ENCODE peak calls at places on chromosomes 1 and 21, in ten cellular contexts. H is mammary epithelial cell; R is CD8-positive, alpha-beta memory T cell; M is aorta; W is ovary; T is lung; S is endodermal cell; A is heart left ventricle; F is CD8-positive, alpha-beta T cell; L is cardiac muscle cell. K is an unnamed sample. For H3K4me1, the result is how much of the 10 kb centered on the place peaks cover.

GRCh38 chr1:169240449-169241242 is 127.0 kb downstream of the NME7 start:
- DNase-seq in H (peak), R (no peak), M (no peak), W (no peak), T (no peak), S (no peak), A (no peak), F (no peak), L (peak), K (peak)

GRCh38 chr1:189983156-189983555 is 494.5 kb downstream of the BRINP3 start:
- DNase-seq in H (no peak), R (no peak), M (no peak), W (no peak), T (no peak), S (no peak), A (no peak), F (no peak), L (no peak), K (no peak)

GRCh38 chr1:66402194-66402593 is 131.8 kb upstream of the SGIP1 start:
- DNase-seq in H (no peak), R (no peak), M (peak), W (peak), T (no peak), S (no peak), A (peak), F (no peak), L (peak), K (no peak)

GRCh38 chr1:38061883-38062328 is 15.3 kb upstream of the POU3F1 start:
- DNase-seq in H (no peak), R (no peak), M (no peak), W (no peak), T (no peak), S (no peak), A (no peak), F (no peak), L (no peak), K (no peak)

GRCh38 chr21:45532826-45533730 is 9.2 kb downstream of the SLC19A1 start:
- DNase-seq in H (no peak), R (peak), M (peak), W (peak), T (no peak), S (peak), A (peak), F (peak), L (no peak), K (no peak)

GRCh38 chr1:3599816-3600215 is 11.5 kb downstream of the MEGF6 start:
- DNase-seq in H (no peak), R (no peak), M (no peak), W (no peak), T (no peak), S (no peak), A (no peak), F (no peak), L (no peak), K (no peak)

GRCh38 chr1:15966081-15966955 is 9.6 kb downstream of the ZBTB17 start:
- DNase-seq in H (no peak), R (peak), M (peak), W (no peak), T (no peak), S (no peak), A (no peak), F (peak), L (no peak), K (no peak)

GRCh38 chr21:30818837-30819236 is 5.8 kb upstream of the KRTAP8-1 start:
- DNase-seq in H (no peak), R (no peak), M (no peak), W (no peak), T (no peak), S (no peak), A (no peak), F (no peak), L (no peak), K (no peak)

GRCh38 chr1:72006092-72006491 is 276.2 kb downstream of the NEGR1 start:
- DNase-seq in H (no peak), R (no peak), M (no peak), W (no peak), T (no peak), S (no peak), A (no peak), F (no peak), L (no peak), K (no peak)

GRCh38 chr1:181704556-181704955 is 221.2 kb downstream of the CACNA1E start:
- DNase-seq in H (no peak), R (no peak), M (no peak), W (no peak), T (no peak), S (no peak), A (no peak), F (no peak), L (no peak), K (no peak)

GRCh38 chr1:3548156-3548893 is 63.0 kb downstream of the MEGF6 start:
- DNase-seq in H (no peak), R (no peak), M (peak), W (no peak), T (no peak), S (no peak), A (no peak), F (no peak), L (peak), K (no peak)

GRCh38 chr1:16988210-16988609 is 7.8 kb upstream of the MFAP2 start:
- DNase-seq in H (no peak), R (no peak), M (no peak), W (no peak), T (no peak), S (no peak), A (no peak), F (no peak), L (no peak), K (no peak)
- H3K4me1 ChIP-seq in H (under half), R (under half), M (under half), W (under half), T (under half), S (under half), A (under half), F (under half), L (under half), K (under half)

GRCh38 chr1:19478241-19478780 is 7.0 kb downstream of the CAPZB start:
- DNase-seq in H (no peak), R (no peak), M (no peak), W (no peak), T (no peak), S (no peak), A (no peak), F (no peak), L (no peak), K (no peak)

GRCh38 chr1:19479351-19480120 is 5.8 kb downstream of the CAPZB start:
- DNase-seq in H (no peak), R (no peak), M (no peak), W (no peak), T (no peak), S (no peak), A (no peak), F (no peak), L (no peak), K (no peak)

GRCh38 chr1:19481826-19482398 is 3.4 kb downstream of the CAPZB start:
- DNase-seq in H (no peak), R (no peak), M (no peak), W (no peak), T (no peak), S (no peak), A (no peak), F (no peak), L (no peak), K (no peak)

GRCh38 chr1:19477284-19478240 is 7.8 kb downstream of the CAPZB start:
- DNase-seq in H (no peak), R (peak), M (peak), W (no peak), T (no peak), S (no peak), A (no peak), F (peak), L (no peak), K (no peak)

GRCh38 chr1:19480282-19480681 is 5.1 kb downstream of the CAPZB start:
- DNase-seq in H (no peak), R (no peak), M (no peak), W (no peak), T (no peak), S (no peak), A (no peak), F (no peak), L (no peak), K (no peak)
- H3K4me1 ChIP-seq in H (under half), R (half or more), M (under half), W (under half), T (half or more), S (under half), A (half or more), F (half or more), L (under half), K (under half)

GRCh38 chr1:20616468-20617156 is 16.6 kb upstream of the PINK1 start:
- DNase-seq in H (no peak), R (no peak), M (no peak), W (no peak), T (no peak), S (no peak), A (peak), F (no peak), L (no peak), K (no peak)

GRCh38 chr1:20620005-20620404 is 13.3 kb upstream of the PINK1 start:
- DNase-seq in H (no peak), R (no peak), M (no peak), W (no peak), T (no peak), S (no peak), A (no peak), F (no peak), L (no peak), K (no peak)

GRCh38 chr1:20621012-20621411 is 12.2 kb upstream of the PINK1 start:
- DNase-seq in H (no peak), R (no peak), M (no peak), W (no peak), T (no peak), S (no peak), A (no peak), F (no peak), L (no peak), K (no peak)

GRCh38 chr1:20617157-20617487 is 16.1 kb upstream of the PINK1 start:
- DNase-seq in H (no peak), R (no peak), M (no peak), W (no peak), T (no peak), S (no peak), A (no peak), F (no peak), L (no peak), K (no peak)

GRCh38 chr1:20618550-20618949 is 14.7 kb upstream of the PINK1 start:
- DNase-seq in H (no peak), R (no peak), M (no peak), W (no peak), T (no peak), S (no peak), A (peak), F (no peak), L (no peak), K (no peak)
- H3K4me1 ChIP-seq in H (under half), R (under half), M (under half), W (under half), T (under half), S (under half), A (under half), F (under half), L (under half), K (under half)

DNA sequence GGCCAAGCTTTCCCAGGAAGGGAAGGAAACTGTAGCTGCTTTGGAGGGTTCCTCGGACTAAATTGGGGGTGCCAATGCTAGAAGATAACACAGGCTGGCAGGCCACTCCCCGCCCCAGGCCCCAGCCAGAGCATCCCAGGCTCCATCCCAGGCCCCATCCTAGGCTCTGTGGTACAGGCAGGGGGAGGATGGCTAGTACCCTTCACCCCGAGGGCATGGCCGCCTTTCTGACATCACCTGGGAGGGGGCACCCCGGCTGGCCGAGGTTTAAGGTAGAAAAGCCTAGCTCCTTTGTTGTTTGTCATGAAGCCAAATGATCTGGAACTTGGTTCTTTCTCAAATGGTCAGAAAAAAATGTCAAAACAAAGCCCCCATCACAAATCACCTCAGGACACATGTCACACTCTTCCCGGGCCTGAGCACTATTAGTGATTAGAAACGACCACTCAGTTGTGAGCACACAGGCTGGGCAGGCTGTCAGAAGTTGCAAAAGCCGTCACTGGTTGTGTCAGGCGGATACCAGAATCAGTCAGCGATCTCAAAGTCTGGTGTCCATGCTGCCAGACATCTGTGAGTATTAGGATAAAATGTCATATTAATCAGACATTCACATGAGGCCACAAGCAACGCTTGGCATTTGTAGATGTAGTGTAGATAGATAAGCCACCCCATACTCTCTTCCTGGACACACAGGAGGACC is 31.0 kb upstream of the ETS2 start:
- DNase-seq in H (no peak), R (no peak), M (no peak), W (no peak), T (no peak), S (no peak), A (no peak), F (no peak), L (no peak), K (no peak)
- H3K4me1 ChIP-seq in H (under half), R (under half), M (under half), W (under half), T (under half), S (under half), A (under half), F (under half), L (under half), K (under half)

GRCh38 chr1:156689035-156689959 is 12.1 kb upstream of the NES start:
- DNase-seq in H (peak), R (peak), M (peak), W (peak), T (peak), S (peak), A (peak), F (peak), L (peak), K (peak)

GRCh38 chr1:156691216-156691615 is 14.0 kb upstream of the NES start:
- DNase-seq in H (no peak), R (no peak), M (no peak), W (no peak), T (no peak), S (peak), A (no peak), F (no peak), L (no peak), K (no peak)

GRCh38 chr1:156691665-156692408 is 13.5 kb downstream of the CRABP2 start:
- DNase-seq in H (peak), R (no peak), M (no peak), W (no peak), T (no peak), S (peak), A (no peak), F (no peak), L (no peak), K (peak)

GRCh38 chr1:156689960-156690672 is 12.9 kb upstream of the NES start:
- DNase-seq in H (peak), R (no peak), M (no peak), W (no peak), T (no peak), S (peak), A (no peak), F (no peak), L (peak), K (peak)

DNA sequence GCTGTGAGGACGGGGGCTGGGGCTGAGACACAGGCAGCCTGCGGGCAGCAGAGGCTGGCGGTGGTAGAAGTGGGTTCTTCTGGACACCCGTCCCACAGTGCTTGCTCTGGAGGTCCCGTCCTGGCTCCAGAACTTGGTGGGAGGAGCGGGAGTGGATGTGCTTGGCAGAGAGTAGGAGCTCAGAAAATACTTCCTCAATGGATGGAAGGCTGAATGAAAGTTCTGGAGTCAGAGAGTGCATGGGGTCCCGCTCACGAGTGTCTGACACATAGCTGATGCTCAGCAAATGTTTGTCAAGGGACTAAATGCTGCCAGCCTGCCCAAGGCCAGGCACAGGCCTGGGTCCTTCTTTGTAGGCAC is 13.4 kb upstream of the NES start:
- DNase-seq in H (no peak), R (no peak), M (no peak), W (no peak), T (no peak), S (peak), A (no peak), F (no peak), L (no peak), K (no peak)
- H3K4me1 ChIP-seq in H (under half), R (under half), M (under half), W (under half), T (under half), S (under half), A (under half), F (under half), L (under half), K (under half)